ENCODE peak calls at places on chromosome 5, in six cellular contexts. M is endothelial cell; K is HFFc6; E is NCI-H1105 treated with DMSO at 0.1 percent for 48 hours; W is MM.1S; D is activated naive CD8-positive, alpha-beta T cell treated with anti-CD3 and anti-CD28 coated beads for 36 hours. T is an unnamed sample.
A peak's percentile ranks its signal among the peaks of the same experiment; 100 is the strongest.

GRCh38 chr5:148913985-148914421 is 87.6 kb downstream of the ADRB2 start:
- DNase-seq in M (no peak), K (peak; percentile 89), E (no peak), W (peak; percentile 48), D (no peak), T (no peak)

GRCh38 chr5:73799401-73799972 is 173.5 kb downstream of the ARHGEF28 start:
- DNase-seq in M (no peak), K (no peak), E (no peak), W (no peak), D (no peak), T (no peak)

GRCh38 chr5:176559683-176560082 is 10.5 kb downstream of the CDHR2 start:
- DNase-seq in M (no peak), K (no peak), E (no peak), W (peak; percentile 34), D (no peak), T (no peak)

GRCh38 chr5:141662028-141662427 is 10.8 kb upstream of the FCHSD1 start:
- DNase-seq in M (no peak), K (no peak), E (no peak), W (no peak), D (no peak), T (no peak)

GRCh38 chr5:112848116-112848811 is 12.8 kb upstream of the SRP19 start:
- DNase-seq in M (no peak), K (peak; percentile 71), E (peak; percentile 49), W (peak; percentile 81), D (no peak), T (peak; percentile 56)

GRCh38 chr5:76427481-76428140 is 24.5 kb downstream of the IQGAP2 start:
- DNase-seq in M (no peak), K (no peak), E (no peak), W (no peak), D (no peak), T (peak; percentile 17)

GRCh38 chr5:93741136-93741811 is at the start of gene POU5F2:
- DNase-seq in M (no peak), K (no peak), E (no peak), W (no peak), D (no peak), T (no peak)

GRCh38 chr5:179265529-179266290 is 79.6 kb downstream of the ADAMTS2 start:
- DNase-seq in M (no peak), K (peak; percentile 99), E (no peak), W (no peak), D (no peak), T (peak; percentile 79)

GRCh38 chr5:132883261-132883834 is 9.9 kb downstream of the LEAP2 start:
- DNase-seq in M (peak; percentile 50), K (peak; percentile 71), E (peak; percentile 32), W (peak; percentile 46), D (no peak), T (peak; percentile 45)

GRCh38 chr5:125295405-125295872 is 549.0 kb upstream of the ZNF608 start:
- DNase-seq in M (no peak), K (peak; percentile 9), E (no peak), W (peak; percentile 15), D (no peak), T (no peak)

GRCh38 chr5:80569961-80570786 is at the start of gene ANKRD34B:
- DNase-seq in M (peak; percentile 43), K (no peak), E (peak; percentile 42), W (peak; percentile 50), D (peak; percentile 66), T (peak; percentile 78)

GRCh38 chr5:1098986-1099597 is 12.8 kb downstream of the SLC12A7 start:
- DNase-seq in M (no peak), K (no peak), E (no peak), W (no peak), D (no peak), T (no peak)

GRCh38 chr5:55062039-55062779 is 38.2 kb downstream of the GZMK start:
- DNase-seq in M (no peak), K (no peak), E (peak; percentile 61), W (no peak), D (peak; percentile 72), T (no peak)

GRCh38 chr5:7471710-7472109 is 75.8 kb downstream of the ADCY2 start:
- DNase-seq in M (no peak), K (no peak), E (peak; percentile 15), W (no peak), D (no peak), T (no peak)

GRCh38 chr5:35822541-35822940 is 34.1 kb upstream of the IL7R start:
- DNase-seq in M (no peak), K (no peak), E (no peak), W (no peak), D (peak; percentile 53), T (no peak)

GRCh38 chr5:148820778-148821395 is 5.5 kb upstream of the ADRB2 start:
- DNase-seq in M (peak; percentile 41), K (peak; percentile 15), E (peak; percentile 9), W (peak; percentile 50), D (no peak), T (no peak)

GRCh38 chr5:150358261-150359095 is 981 bp downstream of the TCOF1 start:
- DNase-seq in M (no peak), K (no peak), E (no peak), W (no peak), D (no peak), T (no peak)

GRCh38 chr5:34772267-34772666 is 66.7 kb upstream of the TTC23L start:
- DNase-seq in M (no peak), K (no peak), E (no peak), W (no peak), D (no peak), T (no peak)

GRCh38 chr5:142592365-142592764 is 93.5 kb downstream of the FGF1 start:
- DNase-seq in M (no peak), K (no peak), E (no peak), W (no peak), D (no peak), T (no peak)

GRCh38 chr5:124583469-124584350 is 162.7 kb downstream of the ZNF608 start:
- DNase-seq in M (no peak), K (peak; percentile 68), E (no peak), W (peak; percentile 93), D (peak; percentile 40), T (peak; percentile 50)